ENCODE peak calls at places on chromosome 12, in eight cellular contexts. D is endothelial cell of umbilical vein, P is stomach, C is vagina, X is suprapubic skin, Y is K562, L is HCT116, O is GM23338. H is an unnamed sample.

GRCh38 chr12:101968770-101969169 is 91.4 kb downstream of the DRAM1 start:
- DNase-seq in D (no peak), P (no peak), C (no peak), X (no peak), Y (no peak), L (no peak), O (no peak), H (no peak)

GRCh38 chr12:124837958-124838803 is 25.5 kb downstream of the SCARB1 start:
- DNase-seq in D (peak; percentile 90), P (peak; percentile 60), C (no peak), X (no peak), Y (no peak), L (peak; percentile 94), O (no peak), H (peak; percentile 93)

GRCh38 chr12:48542300-48542928 is 17.0 kb downstream of the OR8S1 start:
- DNase-seq in D (peak; percentile 41), P (peak; percentile 53), C (no peak), X (no peak), Y (peak; percentile 74), L (peak; percentile 23), O (peak; percentile 75), H (peak; percentile 53)

GRCh38 chr12:68780731-68781130 is 27.2 kb upstream of the MDM2 start:
- DNase-seq in D (no peak), P (no peak), C (no peak), X (no peak), Y (no peak), L (no peak), O (no peak), H (no peak)

GRCh38 chr12:325886-326285 is 63.2 kb downstream of the KDM5A start:
- DNase-seq in D (no peak), P (no peak), C (no peak), X (no peak), Y (no peak), L (no peak), O (no peak), H (no peak)

GRCh38 chr12:3304436-3305135 is 186.4 kb upstream of the PRMT8 start:
- DNase-seq in D (peak; percentile 84), P (peak; percentile 46), C (no peak), X (no peak), Y (no peak), L (peak; percentile 60), O (no peak), H (no peak)

GRCh38 chr12:78192979-78193378 is 362.3 kb downstream of the NAV3 start:
- DNase-seq in D (no peak), P (no peak), C (no peak), X (no peak), Y (no peak), L (no peak), O (no peak), H (no peak)

GRCh38 chr12:47979686-47980085 is 16.3 kb downstream of the TMEM106C start:
- DNase-seq in D (no peak), P (no peak), C (no peak), X (no peak), Y (no peak), L (no peak), O (no peak), H (no peak)

GRCh38 chr12:109981311-109981710 is 14.9 kb downstream of the GIT2 start:
- DNase-seq in D (no peak), P (no peak), C (no peak), X (no peak), Y (no peak), L (no peak), O (no peak), H (no peak)

GRCh38 chr12:98559666-98560065 is 33.8 kb upstream of the SLC25A3 start:
- DNase-seq in D (no peak), P (no peak), C (no peak), X (no peak), Y (no peak), L (no peak), O (no peak), H (no peak)

DNA sequence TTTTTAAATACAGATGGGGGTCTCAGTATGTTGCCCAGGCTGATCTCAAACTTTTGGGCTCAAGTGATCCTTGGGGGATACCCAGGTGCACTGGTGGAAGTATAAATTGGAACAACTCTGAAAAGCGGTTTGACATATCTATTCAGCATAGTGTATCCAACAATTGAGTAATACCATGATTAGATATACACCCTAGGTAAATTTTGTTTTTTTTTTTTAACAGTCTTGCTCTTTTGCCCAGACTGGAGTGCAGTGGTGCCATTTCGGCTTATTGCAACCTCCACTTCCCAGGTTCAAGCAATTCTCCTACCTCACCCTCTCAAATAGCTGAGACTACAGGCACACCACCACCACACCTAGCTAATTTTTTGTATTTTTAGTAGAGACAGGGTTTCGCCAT is 31.6 kb upstream of the SLC25A3 start:
- DNase-seq in D (no peak), P (no peak), C (no peak), X (no peak), Y (no peak), L (no peak), O (no peak), H (no peak)
- TF ChIP-seq POLR2AphosphoS5 in D (no peak), P (no peak), C (no peak), X (no peak), Y (no peak), L (no peak), O (no peak), H (no peak)

GRCh38 chr12:13000616-13000934 is 510 bp upstream of the HEBP1 start:
- DNase-seq in D (no peak), P (no peak), C (no peak), X (peak; percentile 84), Y (no peak), L (peak; percentile 7), O (peak; percentile 64), H (no peak)

GRCh38 chr12:13001725-13002040 is 1.6 kb upstream of the HEBP1 start:
- DNase-seq in D (no peak), P (no peak), C (no peak), X (no peak), Y (no peak), L (no peak), O (no peak), H (no peak)

GRCh38 chr12:12999959-13000615 is at the start of gene HEBP1:
- DNase-seq in D (peak; percentile 89), P (peak; percentile 97), C (peak; percentile 98), X (peak; percentile 98), Y (peak; percentile 82), L (peak; percentile 69), O (peak; percentile 94), H (peak; percentile 98)

GRCh38 chr12:13002301-13003097 is 2.4 kb upstream of the HEBP1 start:
- DNase-seq in D (no peak), P (no peak), C (no peak), X (no peak), Y (no peak), L (no peak), O (no peak), H (no peak)

DNA sequence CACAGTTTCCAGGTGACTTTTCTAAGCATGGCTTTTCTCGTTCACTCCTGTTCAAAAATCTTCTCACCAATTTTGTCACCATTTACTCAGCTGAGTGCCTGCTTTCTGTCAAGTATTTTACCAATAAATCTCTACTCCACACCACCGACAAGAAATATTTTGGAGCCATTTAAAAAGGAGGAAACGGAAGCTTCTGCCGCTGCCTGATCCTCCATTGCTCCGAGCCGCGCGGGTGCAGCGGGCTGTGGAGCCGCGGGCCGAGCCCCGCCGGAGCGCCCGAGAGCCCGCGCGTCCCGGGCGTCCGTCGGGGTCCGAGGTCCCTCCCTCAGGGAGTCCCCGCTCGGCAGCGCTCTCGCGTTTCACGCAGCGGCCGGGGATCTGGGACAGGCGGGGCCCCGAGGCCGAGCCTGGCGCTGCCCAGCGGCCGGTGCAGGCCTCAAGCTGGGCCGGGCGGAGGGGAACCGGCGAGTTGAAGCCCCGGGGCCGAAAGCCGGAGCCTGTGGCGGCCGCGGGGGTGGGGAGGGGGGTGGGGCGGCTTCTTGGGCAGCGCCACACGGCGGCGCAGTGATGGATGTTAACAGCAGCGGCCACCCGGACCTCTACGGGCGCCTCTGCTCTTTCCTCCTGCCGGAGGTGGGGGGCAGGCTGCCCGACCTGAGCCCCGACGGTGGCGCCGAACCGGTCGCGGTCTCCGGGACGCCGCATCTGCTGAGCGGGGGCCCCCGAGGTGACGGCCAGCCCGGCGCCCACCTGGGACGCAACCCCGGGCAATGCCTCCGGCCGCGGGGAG is 1.1 kb upstream of the HEBP1 start:
- DNase-seq in D (peak; percentile 61), P (peak; percentile 51), C (no peak), X (peak; percentile 81), Y (peak; percentile 19), L (peak; percentile 18), O (peak; percentile 79), H (peak; percentile 46)
- TF ChIP-seq CTCF in D (peak; percentile 68), P (peak; percentile 26), C (peak; percentile 42), X (no peak), Y (no peak), L (peak; percentile 25), O (no peak), H (peak; percentile 40)

GRCh38 chr12:116277393-116278258 is at the start of gene MED13L:
- DNase-seq in D (peak; percentile 82), P (peak; percentile 91), C (no peak), X (peak; percentile 91), Y (peak; percentile 92), L (peak; percentile 57), O (peak; percentile 89), H (peak; percentile 91)
- TF ChIP-seq POLR2AphosphoS5 in D (peak; percentile 16), P (peak; percentile 16), C (peak; percentile 22), X (no peak), Y (peak; percentile 46), L (peak; percentile 54), O (no peak), H (peak; percentile 70)

GRCh38 chr12:113129664-113130456 is 5.7 kb downstream of the RASAL1 start:
- DNase-seq in D (no peak), P (no peak), C (no peak), X (no peak), Y (no peak), L (no peak), O (no peak), H (no peak)

GRCh38 chr12:113133036-113133435 is 2.5 kb downstream of the RASAL1 start:
- DNase-seq in D (no peak), P (no peak), C (no peak), X (no peak), Y (no peak), L (no peak), O (no peak), H (no peak)

GRCh38 chr12:113131556-113131955 is 4.0 kb downstream of the RASAL1 start:
- DNase-seq in D (no peak), P (no peak), C (no peak), X (no peak), Y (no peak), L (no peak), O (no peak), H (no peak)

GRCh38 chr12:113128802-113129663 is 6.5 kb downstream of the RASAL1 start:
- DNase-seq in D (no peak), P (no peak), C (no peak), X (no peak), Y (no peak), L (no peak), O (no peak), H (no peak)

DNA sequence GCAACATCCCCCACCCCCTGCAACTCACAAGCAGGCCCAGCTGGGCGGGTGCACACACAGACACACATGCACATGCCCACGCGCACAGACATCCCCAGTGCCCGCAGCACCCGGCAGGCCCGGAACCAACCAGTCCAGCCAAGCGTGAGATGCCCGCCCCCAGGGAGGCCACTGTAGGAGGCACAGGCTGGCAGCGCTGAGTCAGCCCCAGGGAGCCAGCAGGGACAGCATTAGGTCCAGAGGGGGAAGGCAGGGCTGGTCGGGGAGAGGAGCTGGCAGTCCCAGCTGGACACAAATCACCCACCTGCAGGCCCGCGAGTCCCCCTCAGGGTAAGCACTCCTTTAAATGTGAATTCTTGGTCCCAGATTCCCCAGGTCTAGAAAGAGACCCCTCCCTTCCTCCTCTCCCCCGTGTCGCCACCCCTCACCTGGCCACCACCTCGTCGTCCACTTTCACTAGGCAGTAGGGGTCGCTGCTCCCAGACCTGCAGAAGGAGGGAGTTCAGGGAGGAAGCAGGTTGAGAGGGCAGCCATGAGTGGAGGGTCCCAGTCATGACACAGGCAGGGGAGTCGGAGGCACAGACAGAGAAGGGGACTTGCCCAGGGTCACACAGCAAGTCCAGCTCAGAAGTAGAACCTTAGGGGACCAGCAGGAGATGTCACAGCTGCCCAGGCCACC is 5.0 kb downstream of the RASAL1 start:
- DNase-seq in D (no peak), P (no peak), C (no peak), X (no peak), Y (peak; percentile 27), L (no peak), O (peak; percentile 85), H (no peak)
- TF ChIP-seq CTCF in D (no peak), P (no peak), C (no peak), X (no peak), Y (peak; percentile 48), L (peak; percentile 42), O (peak; percentile 65), H (no peak)